ENCODE peak calls at places on chromosome 22, in five cellular contexts. N is HCT116, X is adrenal gland, E is suprapubic skin, F is ovary. O is an unnamed sample.

GRCh38 chr22:49503896-49504521 is 323.7 kb downstream of the BRD1 start:
- DNase-seq in N (no peak), X (no peak), E (no peak), F (no peak), O (peak; percentile 24)

GRCh38 chr22:45503816-45504702 is 1.4 kb downstream of the FBLN1 start:
- DNase-seq in N (no peak), X (no peak), E (no peak), F (no peak), O (no peak)

GRCh38 chr22:44664149-44664548 is 37.9 kb upstream of the PRR5 start:
- DNase-seq in N (no peak), X (peak; percentile 67), E (no peak), F (no peak), O (peak; percentile 74)

GRCh38 chr22:25237503-25237902 is 18.1 kb downstream of the CRYBB2 start:
- DNase-seq in N (no peak), X (no peak), E (no peak), F (no peak), O (no peak)

GRCh38 chr22:31829505-31829904 is 75.7 kb downstream of the DEPDC5 start:
- DNase-seq in N (peak; percentile 89), X (peak; percentile 81), E (no peak), F (peak; percentile 23), O (no peak)

GRCh38 chr22:47918936-47919505 is 1156.6 kb downstream of the TBC1D22A start:
- DNase-seq in N (no peak), X (no peak), E (no peak), F (no peak), O (no peak)

GRCh38 chr22:49825436-49825835 is 2.2 kb downstream of the BRD1 start:
- DNase-seq in N (no peak), X (no peak), E (no peak), F (no peak), O (no peak)

GRCh38 chr22:40982482-40983385 is 31.6 kb downstream of the RBX1 start:
- DNase-seq in N (no peak), X (no peak), E (no peak), F (no peak), O (peak; percentile 61)

GRCh38 chr22:40176921-40177737 is 596 bp upstream of the TNRC6B start:
- DNase-seq in N (no peak), X (peak; percentile 81), E (no peak), F (peak; percentile 46), O (peak; percentile 51)

GRCh38 chr22:32661737-32662586 is 139.5 kb upstream of the TIMP3 start:
- DNase-seq in N (no peak), X (no peak), E (no peak), F (no peak), O (no peak)

GRCh38 chr22:24950272-24950902 is 2.1 kb upstream of the KIAA1671 start:
- DNase-seq in N (no peak), X (no peak), E (no peak), F (no peak), O (no peak)

GRCh38 chr22:49199224-49199623 is 628.4 kb downstream of the BRD1 start:
- DNase-seq in N (no peak), X (no peak), E (peak; percentile 59), F (no peak), O (no peak)

GRCh38 chr22:46737976-46738641 is at the start of gene CERK:
- DNase-seq in N (no peak), X (peak; percentile 91), E (peak; percentile 90), F (peak; percentile 85), O (peak; percentile 90)
- TF ChIP-seq POLR2A in N (peak; percentile 69), X (no peak), E (no peak), F (peak; percentile 24), O (peak; percentile 40)

GRCh38 chr22:36430863-36431262 is 43.1 kb upstream of the MYH9 start:
- DNase-seq in N (no peak), X (no peak), E (no peak), F (no peak), O (no peak)

GRCh38 chr22:36423461-36424404 is 36.0 kb upstream of the MYH9 start:
- DNase-seq in N (no peak), X (no peak), E (no peak), F (no peak), O (no peak)

GRCh38 chr22:36424901-36425579 is 37.3 kb upstream of the MYH9 start:
- DNase-seq in N (no peak), X (no peak), E (no peak), F (no peak), O (no peak)

GRCh38 chr22:36422287-36423014 is 34.7 kb upstream of the MYH9 start:
- DNase-seq in N (no peak), X (no peak), E (no peak), F (no peak), O (no peak)

GRCh38 chr22:36425977-36426523 is 38.3 kb upstream of the MYH9 start:
- DNase-seq in N (no peak), X (peak; percentile 41), E (no peak), F (no peak), O (no peak)
- TF ChIP-seq CTCF in N (no peak), X (peak; percentile 43), E (no peak), F (no peak), O (peak; percentile 28)

DNA sequence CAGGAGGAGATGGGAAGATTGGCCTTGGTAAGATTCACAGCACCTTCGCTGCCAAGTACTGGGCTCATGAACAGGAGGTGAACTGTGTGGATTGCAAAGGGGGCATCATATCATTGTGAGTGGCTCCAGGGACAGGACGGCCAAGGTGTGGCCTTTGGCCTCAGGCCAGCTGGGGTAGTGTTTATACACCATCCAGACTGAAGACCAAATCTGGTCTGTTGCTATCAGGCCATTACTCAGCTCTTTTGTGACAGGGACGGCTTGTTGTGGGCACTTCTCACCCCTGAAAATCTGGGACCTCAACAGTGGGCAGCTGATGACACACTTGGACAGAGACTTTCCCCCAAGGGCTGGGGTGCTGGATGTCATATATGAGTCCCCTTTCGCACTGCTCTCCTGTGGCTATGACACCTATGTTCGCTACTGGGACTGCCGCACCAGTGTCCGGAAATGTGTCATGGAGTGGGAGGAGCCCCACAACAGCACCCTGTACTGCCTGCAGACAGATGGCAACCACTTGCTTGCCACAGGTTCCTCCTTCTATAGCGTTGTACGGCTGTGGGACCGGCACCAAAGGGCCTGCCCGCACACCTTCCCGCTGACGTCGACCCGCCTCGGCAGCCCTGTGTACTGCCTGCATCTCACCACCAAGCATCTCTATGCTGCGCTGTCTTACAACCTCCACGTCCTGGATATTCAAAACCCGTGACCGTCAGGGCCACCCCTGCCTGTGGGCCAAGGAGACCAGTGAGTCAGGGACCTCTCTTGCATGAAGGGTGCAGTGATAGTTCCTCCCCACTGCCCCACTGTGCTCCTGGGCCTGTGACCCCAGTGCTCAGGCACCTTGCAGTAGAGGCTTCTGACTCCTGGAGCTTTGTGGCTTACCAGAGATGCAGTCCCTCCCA is 83.6 kb downstream of the BCR start:
- DNase-seq in N (no peak), X (peak; percentile 46), E (no peak), F (no peak), O (peak; percentile 52)
- TF ChIP-seq POLR2A in N (no peak), X (no peak), E (no peak), F (no peak), O (no peak)

GRCh38 chr22:19678949-19679348 is 35.4 kb upstream of the SEPTIN5 start:
- DNase-seq in N (no peak), X (no peak), E (peak; percentile 73), F (no peak), O (no peak)
- TF ChIP-seq CTCF in N (no peak), X (no peak), E (no peak), F (no peak), O (no peak)

DNA sequence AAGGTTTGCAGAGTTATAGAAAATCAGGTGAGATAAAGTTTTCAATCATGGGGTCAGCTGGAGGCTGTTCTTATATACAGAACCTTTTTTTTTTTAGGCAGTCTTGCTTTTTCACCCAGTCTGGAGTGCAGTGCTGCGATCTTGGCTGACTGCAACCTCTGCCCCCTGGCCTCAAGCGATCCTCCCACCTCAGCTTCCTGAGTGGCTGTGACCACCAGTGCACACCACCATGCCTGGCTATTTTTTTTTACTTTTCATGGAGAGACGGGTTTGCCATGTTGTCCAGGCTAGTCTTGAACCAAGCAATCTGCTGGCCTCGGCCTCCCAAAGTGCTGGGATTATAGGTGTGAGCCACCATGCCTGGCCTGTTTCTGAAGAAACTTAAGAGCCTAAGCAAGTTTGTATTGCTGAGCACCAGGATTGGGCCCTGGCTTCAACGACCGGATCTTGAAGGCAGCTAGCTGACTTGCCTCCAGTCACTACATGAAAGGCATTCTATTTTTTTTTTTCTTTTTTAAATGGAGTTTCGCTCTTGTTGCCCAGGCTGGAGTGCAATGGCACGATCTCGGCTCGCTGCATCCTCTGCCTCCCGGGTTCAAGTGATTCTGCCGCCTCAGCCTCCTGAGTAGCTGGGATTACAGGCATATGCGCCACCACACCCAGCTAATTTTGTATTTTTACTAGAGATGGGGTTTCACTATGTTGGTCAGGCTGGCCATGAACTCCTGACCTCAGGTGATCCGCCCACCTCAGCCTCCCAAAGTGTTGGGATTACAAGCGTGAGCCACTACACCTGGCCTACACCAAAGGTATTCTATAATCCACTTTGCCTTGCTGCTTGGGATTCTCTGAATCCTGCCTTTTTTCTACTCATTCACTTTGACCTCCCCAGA is 7.6 kb downstream of the XBP1 start:
- DNase-seq in N (no peak), X (no peak), E (no peak), F (no peak), O (no peak)
- TF ChIP-seq POLR2A in N (no peak), X (no peak), E (no peak), F (no peak), O (no peak)

GRCh38 chr22:43442386-43443060 is 30.7 kb downstream of the MPPED1 start:
- DNase-seq in N (no peak), X (no peak), E (no peak), F (no peak), O (no peak)
- TF ChIP-seq CTCF in N (no peak), X (no peak), E (no peak), F (no peak), O (no peak)

DNA sequence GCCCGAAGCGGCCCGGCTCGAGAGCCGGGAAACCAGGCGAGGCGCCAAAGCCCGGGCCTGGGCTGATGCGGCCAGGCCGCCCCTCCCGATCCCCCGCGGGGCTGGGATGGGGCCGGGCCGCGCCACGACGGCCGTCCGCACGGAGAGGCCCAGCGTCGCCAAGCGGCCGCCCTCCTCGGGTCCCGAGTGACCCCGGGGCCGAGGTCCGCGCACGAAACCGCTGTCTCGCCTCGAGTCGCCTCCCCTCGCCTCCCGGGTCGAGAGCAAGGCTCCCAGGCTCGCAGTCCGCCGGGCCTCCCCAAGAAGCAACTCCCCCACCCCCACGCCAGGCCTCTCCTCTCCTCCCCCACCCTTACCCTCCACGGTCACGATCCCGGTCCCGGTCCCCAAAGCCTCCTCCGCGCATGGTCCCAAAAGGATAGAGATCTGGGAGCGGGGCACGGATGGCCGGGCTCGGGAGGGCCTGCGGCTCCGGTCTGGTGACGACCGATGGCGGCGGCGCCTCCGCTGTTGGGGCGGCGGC is 455 bp downstream of the DDX17 start:
- DNase-seq in N (no peak), X (peak; percentile 84), E (peak; percentile 86), F (peak; percentile 84), O (peak; percentile 83)
- TF ChIP-seq POLR2A in N (no peak), X (peak; percentile 83), E (no peak), F (peak; percentile 82), O (peak; percentile 35)

GRCh38 chr22:19896665-19897355 is 42.1 kb upstream of the GNB1L start:
- DNase-seq in N (no peak), X (no peak), E (no peak), F (no peak), O (no peak)
- TF ChIP-seq CTCF in N (no peak), X (no peak), E (no peak), F (no peak), O (no peak)